ENCODE peak calls at places on chromosomes 3 and 15, in eight cellular contexts. L, J, P, S, U, B, O and H are unnamed samples.

GRCh38 chr15:69167218-69167842 is 6.9 kb downstream of the GLCE start:
- DNase-seq in L (no peak), J (no peak), P (no peak), S (no peak), U (no peak), B (no peak), O (no peak), H (no peak)

GRCh38 chr3:127135241-127136023 is 57.5 kb upstream of the PRR23E start:
- DNase-seq in L (no peak), J (no peak), P (peak; percentile 40), S (peak; percentile 73), U (peak; percentile 56), B (peak; percentile 51), O (no peak), H (no peak)

GRCh38 chr15:63504979-63505841 is 817 bp downstream of the USP3 start:
- DNase-seq in L (peak; percentile 65), J (peak; percentile 42), P (peak; percentile 83), S (peak; percentile 84), U (peak; percentile 76), B (peak; percentile 79), O (peak; percentile 74), H (peak; percentile 62)

GRCh38 chr15:100975043-100975442 is 55.9 kb downstream of the LRRK1 start:
- DNase-seq in L (no peak), J (no peak), P (no peak), S (no peak), U (no peak), B (no peak), O (no peak), H (no peak)

GRCh38 chr3:68876112-68876713 is 56.1 kb downstream of the TAFA4 start:
- DNase-seq in L (peak; percentile 62), J (peak; percentile 21), P (no peak), S (peak; percentile 74), U (peak; percentile 83), B (peak; percentile 67), O (peak; percentile 73), H (no peak)

GRCh38 chr15:36331531-36332275 is 247.7 kb upstream of the CDIN1 start:
- DNase-seq in L (peak; percentile 50), J (no peak), P (no peak), S (peak; percentile 44), U (no peak), B (no peak), O (no peak), H (no peak)

GRCh38 chr3:82082796-82083195 is 321.4 kb upstream of the GBE1 start:
- DNase-seq in L (no peak), J (no peak), P (no peak), S (peak; percentile 7), U (no peak), B (no peak), O (no peak), H (no peak)

GRCh38 chr3:141184430-141184829 is 47.2 kb upstream of the PXYLP1 start:
- DNase-seq in L (no peak), J (no peak), P (no peak), S (no peak), U (no peak), B (no peak), O (no peak), H (no peak)

GRCh38 chr15:86061581-86061980 is 18.1 kb upstream of the AGBL1 start:
- DNase-seq in L (no peak), J (no peak), P (no peak), S (no peak), U (peak; percentile 11), B (no peak), O (no peak), H (peak; percentile 76)

GRCh38 chr3:47685037-47685436 is 96.7 kb downstream of the SMARCC1 start:
- DNase-seq in L (peak; percentile 34), J (no peak), P (no peak), S (no peak), U (no peak), B (no peak), O (no peak), H (no peak)

GRCh38 chr3:16102905-16103364 is 71.5 kb upstream of the GALNT15 start:
- DNase-seq in L (peak; percentile 87), J (no peak), P (no peak), S (peak; percentile 90), U (peak; percentile 45), B (no peak), O (no peak), H (no peak)

GRCh38 chr3:119257111-119257510 is 16.4 kb upstream of the B4GALT4 start:
- DNase-seq in L (no peak), J (no peak), P (no peak), S (no peak), U (no peak), B (no peak), O (no peak), H (no peak)

GRCh38 chr3:146640955-146641867 is 36.1 kb upstream of the PLSCR5 start:
- DNase-seq in L (peak; percentile 59), J (peak; percentile 74), P (no peak), S (peak; percentile 61), U (peak; percentile 39), B (peak; percentile 68), O (peak; percentile 38), H (no peak)

GRCh38 chr3:136734382-136735070 is 17.7 kb downstream of the STAG1 start:
- DNase-seq in L (no peak), J (no peak), P (no peak), S (no peak), U (no peak), B (peak; percentile 36), O (no peak), H (no peak)

GRCh38 chr15:41829959-41830646 is 2.2 kb downstream of the JMJD7 start:
- DNase-seq in L (no peak), J (no peak), P (no peak), S (no peak), U (no peak), B (no peak), O (no peak), H (no peak)

GRCh38 chr15:34047893-34048775 is 9.1 kb upstream of the AVEN start:
- DNase-seq in L (peak; percentile 21), J (no peak), P (no peak), S (peak; percentile 36), U (no peak), B (no peak), O (no peak), H (no peak)

GRCh38 chr3:52481819-52482521 is 13.2 kb upstream of the STAB1 start:
- DNase-seq in L (no peak), J (no peak), P (no peak), S (peak; percentile 43), U (no peak), B (peak; percentile 67), O (no peak), H (no peak)

GRCh38 chr3:146626384-146627122 is 21.4 kb upstream of the PLSCR5 start:
- DNase-seq in L (no peak), J (no peak), P (no peak), S (no peak), U (peak; percentile 9), B (peak; percentile 11), O (no peak), H (no peak)

GRCh38 chr3:120705851-120706582 is 24.0 kb upstream of the HGD start:
- DNase-seq in L (no peak), J (no peak), P (no peak), S (peak; percentile 10), U (no peak), B (no peak), O (no peak), H (no peak)

GRCh38 chr15:101258238-101259144 is 6.6 kb upstream of the CHSY1 start:
- DNase-seq in L (peak; percentile 68), J (peak; percentile 57), P (no peak), S (peak; percentile 86), U (peak; percentile 80), B (peak; percentile 65), O (peak; percentile 68), H (no peak)

GRCh38 chr3:58167431-58168351 is 43.1 kb downstream of the DNASE1L3 start:
- DNase-seq in L (peak; percentile 63), J (no peak), P (peak; percentile 69), S (peak; percentile 87), U (peak; percentile 67), B (peak; percentile 76), O (peak; percentile 58), H (no peak)

GRCh38 chr3:32733631-32734229 is 48.7 kb downstream of the CNOT10 start:
- DNase-seq in L (peak; percentile 36), J (peak; percentile 18), P (no peak), S (peak; percentile 59), U (peak; percentile 43), B (peak; percentile 55), O (peak; percentile 66), H (no peak)

GRCh38 chr15:52185151-52185561 is 6.0 kb downstream of the GNB5 start:
- DNase-seq in L (no peak), J (no peak), P (no peak), S (no peak), U (no peak), B (no peak), O (no peak), H (no peak)

GRCh38 chr3:196867155-196867506 is 589 bp upstream of the SENP5 start:
- DNase-seq in L (no peak), J (peak; percentile 52), P (no peak), S (no peak), U (no peak), B (no peak), O (no peak), H (no peak)

GRCh38 chr3:18372786-18373405 is 52.2 kb downstream of the SATB1 start:
- DNase-seq in L (no peak), J (no peak), P (no peak), S (no peak), U (no peak), B (no peak), O (peak; percentile 67), H (no peak)

GRCh38 chr3:32434206-32434605 is 42.6 kb downstream of the CMTM7 start:
- DNase-seq in L (no peak), J (no peak), P (no peak), S (no peak), U (no peak), B (no peak), O (no peak), H (no peak)

GRCh38 chr3:108907194-108907593 is 46.5 kb downstream of the GUCA1C start:
- DNase-seq in L (peak; percentile 3), J (no peak), P (no peak), S (peak; percentile 40), U (no peak), B (no peak), O (no peak), H (no peak)

GRCh38 chr3:40631341-40631995 is 106.7 kb downstream of the ZNF621 start:
- DNase-seq in L (no peak), J (no peak), P (no peak), S (no peak), U (no peak), B (no peak), O (no peak), H (no peak)

GRCh38 chr15:78207641-78208340 is 26.6 kb downstream of the ACSBG1 start:
- DNase-seq in L (no peak), J (no peak), P (no peak), S (no peak), U (peak; percentile 3), B (no peak), O (no peak), H (no peak)

GRCh38 chr3:126498936-126499335 is 18.6 kb downstream of the UROC1 start:
- DNase-seq in L (no peak), J (no peak), P (no peak), S (no peak), U (no peak), B (peak; percentile 37), O (peak; percentile 24), H (no peak)

GRCh38 chr15:41905360-41905793 is 11.5 kb upstream of the SPTBN5 start:
- DNase-seq in L (no peak), J (no peak), P (no peak), S (no peak), U (no peak), B (no peak), O (no peak), H (no peak)

GRCh38 chr3:56291244-56291680 is 177.0 kb downstream of the ERC2 start:
- DNase-seq in L (no peak), J (no peak), P (no peak), S (peak; percentile 9), U (no peak), B (no peak), O (no peak), H (no peak)

GRCh38 chr3:144499346-144499745 is 527.7 kb downstream of the DIPK2A start:
- DNase-seq in L (no peak), J (no peak), P (no peak), S (no peak), U (no peak), B (no peak), O (no peak), H (no peak)

GRCh38 chr15:89910891-89911626 is 1.7 kb downstream of the ARPIN start:
- DNase-seq in L (no peak), J (no peak), P (no peak), S (no peak), U (no peak), B (no peak), O (no peak), H (no peak)